ENCODE peak calls at places on chromosomes 3 and 15, in nine cellular contexts. B is neural progenitor cell; U is ovary; V is H9; W is astrocyte; K is CD8-positive, alpha-beta T cell; O is sigmoid colon; D is esophagus squamous epithelium; J is lower lobe of right lung. L is an unnamed sample.

GRCh38 chr15:42056934-42057743 is 36.3 kb upstream of the PLA2G4E start:
- DNase-seq in B (peak; percentile 94), U (peak; percentile 60), V (peak; percentile 95), W (peak; percentile 54), K (no peak), O (no peak), D (no peak), J (peak; percentile 92), L (peak; percentile 52)

GRCh38 chr3:43791246-43791645 is 100.5 kb downstream of the ABHD5 start:
- DNase-seq in B (no peak), U (no peak), V (peak; percentile 7), W (no peak), K (no peak), O (no peak), D (no peak), J (no peak), L (no peak)

GRCh38 chr15:42996871-42997270 is 76.3 kb upstream of the TTBK2 start:
- DNase-seq in B (peak; percentile 9), U (no peak), V (peak; percentile 37), W (no peak), K (no peak), O (no peak), D (no peak), J (no peak), L (no peak)

GRCh38 chr3:40827942-40828688 is 303.4 kb downstream of the ZNF621 start:
- DNase-seq in B (no peak), U (no peak), V (no peak), W (no peak), K (no peak), O (peak; percentile 80), D (no peak), J (no peak), L (no peak)

GRCh38 chr3:76514836-76515235 is 525.1 kb upstream of the ROBO2 start:
- DNase-seq in B (no peak), U (no peak), V (no peak), W (no peak), K (no peak), O (no peak), D (no peak), J (no peak), L (no peak)

GRCh38 chr3:10887015-10887414 is 71.0 kb downstream of the SLC6A11 start:
- DNase-seq in B (no peak), U (no peak), V (no peak), W (no peak), K (no peak), O (no peak), D (no peak), J (no peak), L (no peak)

GRCh38 chr15:101489633-101490407 is at the start of gene PCSK6:
- DNase-seq in B (peak; percentile 77), U (no peak), V (peak; percentile 50), W (no peak), K (no peak), O (no peak), D (no peak), J (no peak), L (no peak)

GRCh38 chr3:188164248-188164687 is 10.3 kb downstream of the LPP start:
- DNase-seq in B (no peak), U (no peak), V (no peak), W (no peak), K (no peak), O (no peak), D (no peak), J (no peak), L (no peak)

GRCh38 chr3:37072892-37073291 is 79.6 kb downstream of the MLH1 start:
- DNase-seq in B (no peak), U (no peak), V (no peak), W (peak; percentile 86), K (no peak), O (no peak), D (no peak), J (no peak), L (no peak)

GRCh38 chr3:186566772-186567071 is 417 bp downstream of the TBCCD1 start:
- DNase-seq in B (peak; percentile 49), U (no peak), V (peak; percentile 30), W (no peak), K (no peak), O (no peak), D (no peak), J (no peak), L (no peak)

GRCh38 chr3:124669470-124669869 is 60.8 kb upstream of the UMPS start:
- DNase-seq in B (no peak), U (no peak), V (no peak), W (peak; percentile 82), K (no peak), O (no peak), D (no peak), J (no peak), L (no peak)

GRCh38 chr3:193830791-193831191 is 237.8 kb downstream of the OPA1 start:
- DNase-seq in B (no peak), U (no peak), V (no peak), W (peak; percentile 62), K (no peak), O (no peak), D (no peak), J (no peak), L (no peak)

GRCh38 chr15:39946862-39947261 is 12.9 kb downstream of the EIF2AK4 start:
- DNase-seq in B (no peak), U (no peak), V (no peak), W (no peak), K (no peak), O (no peak), D (no peak), J (no peak), L (no peak)

GRCh38 chr3:97712919-97713318 is 51.6 kb upstream of the ARL6 start:
- DNase-seq in B (no peak), U (no peak), V (no peak), W (no peak), K (no peak), O (no peak), D (no peak), J (no peak), L (no peak)

GRCh38 chr3:120093119-120093922 is 926 bp downstream of the GSK3B start:
- DNase-seq in B (peak; percentile 44), U (peak; percentile 77), V (no peak), W (peak; percentile 83), K (no peak), O (no peak), D (no peak), J (no peak), L (no peak)

GRCh38 chr15:84981711-84982300 is at the start of gene PDE8A:
- DNase-seq in B (peak; percentile 76), U (peak; percentile 15), V (peak; percentile 40), W (peak; percentile 37), K (peak; percentile 43), O (peak; percentile 76), D (no peak), J (peak; percentile 75), L (no peak)

GRCh38 chr15:84979651-84980050 is 2.0 kb upstream of the PDE8A start:
- DNase-seq in B (peak; percentile 45), U (peak; percentile 49), V (peak; percentile 64), W (no peak), K (no peak), O (no peak), D (no peak), J (peak; percentile 49), L (no peak)

GRCh38 chr15:84982301-84982920 is 755 bp downstream of the PDE8A start:
- DNase-seq in B (peak; percentile 53), U (peak; percentile 22), V (peak; percentile 48), W (no peak), K (no peak), O (peak; percentile 77), D (no peak), J (peak; percentile 65), L (peak; percentile 33)

GRCh38 chr15:84980196-84981053 is 1.2 kb upstream of the PDE8A start:
- DNase-seq in B (peak; percentile 91), U (peak; percentile 81), V (peak; percentile 92), W (peak; percentile 87), K (peak; percentile 84), O (peak; percentile 90), D (peak; percentile 71), J (peak; percentile 90), L (peak; percentile 84)

DNA sequence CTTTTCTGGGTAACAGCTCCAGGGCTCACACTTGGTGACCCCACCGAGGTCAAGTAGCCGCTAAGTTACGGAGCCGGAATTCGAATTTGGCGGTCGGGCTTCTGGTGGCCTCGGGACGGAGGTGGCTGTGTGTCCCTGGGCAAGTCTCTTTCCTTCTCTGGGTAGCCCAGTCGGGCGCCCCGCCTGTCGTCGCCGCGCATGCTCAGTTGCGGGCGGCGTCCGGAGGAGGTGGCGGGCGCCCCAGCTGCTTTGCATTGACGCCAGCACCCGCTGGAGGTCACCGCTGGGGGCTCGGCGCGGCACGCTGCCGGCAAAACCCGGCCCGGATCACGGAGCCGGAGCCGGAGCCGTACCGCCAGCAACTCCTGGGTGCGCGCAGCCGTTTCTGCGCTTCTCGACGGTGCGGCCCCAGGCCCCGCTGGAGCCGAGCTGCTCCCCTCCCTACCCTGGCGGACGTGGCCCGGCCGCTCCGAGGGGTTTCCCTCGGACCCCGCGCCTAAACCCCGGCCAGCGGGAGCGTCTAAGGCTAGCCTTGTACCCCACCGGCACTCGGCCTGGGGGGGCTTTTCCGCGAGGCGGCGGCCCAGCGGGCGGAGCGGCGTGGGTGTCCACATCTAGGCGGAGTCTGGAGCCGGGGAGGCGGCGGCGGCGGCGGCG is 474 bp upstream of the PDE8A start:
- DNase-seq in B (peak; percentile 95), U (peak; percentile 92), V (peak; percentile 96), W (peak; percentile 92), K (peak; percentile 96), O (peak; percentile 97), D (peak; percentile 72), J (peak; percentile 96), L (peak; percentile 89)
- TF ChIP-seq CTCF in B (peak; percentile 25), U (peak; percentile 18), V (peak; percentile 27), W (no peak), K (no peak), O (peak; percentile 16), D (peak; percentile 27), J (peak; percentile 56), L (no peak)

GRCh38 chr3:52046186-52046913 is 10.0 kb downstream of the DUSP7 start:
- DNase-seq in B (no peak), U (no peak), V (no peak), W (peak; percentile 98), K (no peak), O (no peak), D (no peak), J (no peak), L (peak; percentile 36)
- H3K4me1 ChIP-seq in B (peaks cover 3% of the 10 kb centered on the region), U (no peaks in the 10 kb centered on the region), V (no peaks in the 10 kb centered on the region), W (peaks cover 38% of the 10 kb centered on the region), K (peaks cover 36% of the 10 kb centered on the region), O (no peaks in the 10 kb centered on the region), D (peaks cover 84% of the 10 kb centered on the region), J (peaks cover 63% of the 10 kb centered on the region), L (peaks cover 1% of the 10 kb centered on the region)

GRCh38 chr3:46087871-46088270 is 60.6 kb upstream of the XCR1 start:
- DNase-seq in B (no peak), U (no peak), V (no peak), W (peak; percentile 11), K (no peak), O (no peak), D (no peak), J (peak; percentile 51), L (no peak)
- TF ChIP-seq CTCF in B (peak; percentile 8), U (no peak), V (peak; percentile 29), W (peak; percentile 17), K (no peak), O (no peak), D (peak; percentile 12), J (no peak), L (no peak)

DNA sequence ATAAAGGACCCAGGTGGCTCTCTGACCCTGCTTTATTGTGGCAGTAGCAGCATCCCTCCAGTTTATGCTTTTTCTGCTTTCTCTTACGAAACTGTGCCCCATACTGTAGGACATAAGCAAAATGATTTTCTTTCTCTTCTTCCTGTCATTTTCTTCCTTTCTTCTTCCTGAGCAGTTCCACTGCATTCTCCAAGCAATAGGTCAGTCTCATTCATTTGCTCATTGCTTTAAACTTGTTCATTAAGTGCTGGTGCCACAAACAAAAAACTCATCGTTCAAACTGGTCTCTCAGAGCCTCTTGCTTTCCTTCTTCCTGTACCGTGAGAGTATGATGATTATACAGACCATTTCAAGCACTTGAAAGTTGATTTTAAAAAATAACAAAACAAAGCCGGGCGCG is 66.8 kb downstream of the PDE8A start:
- DNase-seq in B (no peak), U (no peak), V (no peak), W (peak; percentile 42), K (no peak), O (no peak), D (no peak), J (no peak), L (no peak)
- H3K4me1 ChIP-seq in B (no peaks in the 10 kb centered on the region), U (no peaks in the 10 kb centered on the region), V (no peaks in the 10 kb centered on the region), W (peaks cover 25% of the 10 kb centered on the region), K (peaks cover 18% of the 10 kb centered on the region), O (peaks cover 17% of the 10 kb centered on the region), D (peaks cover 30% of the 10 kb centered on the region), J (peaks cover 42% of the 10 kb centered on the region), L (no peaks in the 10 kb centered on the region)